ENCODE peak calls at places on chromosomes 2 and 18, in four cellular contexts. I is uterus, O is glomerular endothelial cell, M is choroid plexus epithelial cell. G is an unnamed sample.

GRCh38 chr2:122061206-122061605 is 305.8 kb downstream of the TSN start:
- DNase-seq in I (no peak), M (no peak), O (no peak), G (no peak)

GRCh38 chr2:37730037-37730813 is 58.8 kb upstream of the CDC42EP3 start:
- DNase-seq in I (no peak), M (no peak), O (no peak), G (no peak)

GRCh38 chr2:184004289-184004944 is 593.9 kb upstream of the ZNF804A start:
- DNase-seq in O (no peak), I (no peak), M (peak), G (no peak)

GRCh38 chr2:99488999-99489757 is 639 bp downstream of the REV1 start:
- DNase-seq in O (no peak), I (peak), M (peak), G (peak)

GRCh38 chr2:201233192-201234166 is 26.9 kb upstream of the CASP8 start:
- DNase-seq in M (peak), O (no peak), I (peak), G (peak)

GRCh38 chr2:197897944-197898678 is 93.7 kb downstream of the PLCL1 start:
- DNase-seq in O (no peak), I (no peak), M (no peak), G (no peak)

GRCh38 chr18:77360315-77361186 is 110.9 kb downstream of the GALR1 start:
- DNase-seq in O (no peak), M (peak), I (no peak), G (no peak)

GRCh38 chr2:240934701-240935100 is 28.6 kb downstream of the CROCC2 start:
- DNase-seq in I (peak), O (no peak), M (no peak), G (peak)

GRCh38 chr2:99688699-99689098 is 198.9 kb upstream of the REV1 start:
- DNase-seq in I (no peak), O (no peak), M (no peak), G (no peak)

GRCh38 chr18:48820483-48821250 is 130.1 kb downstream of the SMAD7 start:
- DNase-seq in M (no peak), I (peak), O (no peak), G (no peak)

GRCh38 chr2:183232161-183232865 is 108.1 kb downstream of the NUP35 start:
- DNase-seq in O (no peak), M (peak), I (no peak), G (no peak)

GRCh38 chr2:161586517-161587167 is 37.6 kb upstream of the SLC4A10 start:
- DNase-seq in M (peak), O (peak), I (no peak), G (no peak)

GRCh38 chr2:226336283-226336682 is 463.3 kb downstream of the IRS1 start:
- DNase-seq in O (no peak), I (no peak), M (no peak), G (no peak)

GRCh38 chr18:56451188-56451587 is 187.2 kb downstream of the TXNL1 start:
- DNase-seq in M (no peak), O (no peak), I (no peak), G (no peak)

GRCh38 chr2:181999255-181999654 is 13.6 kb downstream of the PPP1R1C start:
- DNase-seq in I (no peak), O (no peak), M (no peak), G (no peak)

GRCh38 chr2:229860334-229860733 is 61.5 kb downstream of the TRIP12 start:
- DNase-seq in O (no peak), M (no peak), I (no peak), G (no peak)

GRCh38 chr18:905948-906415 is 1.3 kb downstream of the ADCYAP1 start:
- DNase-seq in M (no peak), I (no peak), O (no peak), G (no peak)

GRCh38 chr2:31558401-31559295 is 22.1 kb downstream of the SRD5A2 start:
- DNase-seq in M (peak), I (no peak), O (no peak), G (no peak)

GRCh38 chr2:97870396-97870843 is 125.3 kb downstream of the TMEM131 start:
- DNase-seq in O (no peak), I (no peak), M (peak), G (peak)

GRCh38 chr18:2654105-2654827 is 1.3 kb upstream of the SMCHD1 start:
- DNase-seq in I (no peak), M (peak), O (no peak), G (no peak)

GRCh38 chr18:22683196-22683676 is 249.9 kb upstream of the RBBP8 start:
- DNase-seq in I (peak), M (peak), O (no peak), G (peak)

GRCh38 chr18:62435435-62436031 is 87.3 kb upstream of the ZCCHC2 start:
- DNase-seq in I (no peak), M (no peak), O (no peak), G (no peak)

GRCh38 chr2:84435331-84436081 is 23.6 kb downstream of the SUCLG1 start:
- DNase-seq in O (no peak), M (peak), I (no peak), G (no peak)

GRCh38 chr2:9002637-9003365 is 683 bp downstream of the MBOAT2 start:
- DNase-seq in M (no peak), I (peak), O (no peak), G (peak)

GRCh38 chr2:176136375-176137248 is 7.1 kb downstream of the HOXD8 start:
- DNase-seq in I (peak), M (no peak), O (no peak), G (no peak)

GRCh38 chr2:168338292-168338691 is 90.9 kb upstream of the STK39 start:
- DNase-seq in M (no peak), O (no peak), I (no peak), G (no peak)

GRCh38 chr2:133025004-133025403 is 355.0 kb upstream of the LYPD1 start:
- DNase-seq in I (no peak), O (no peak), M (no peak), G (no peak)

GRCh38 chr2:242004902-242005230 is 135.3 kb downstream of the RTP5 start:
- DNase-seq in O (no peak), M (no peak), I (no peak), G (no peak)

GRCh38 chr2:45267062-45267702 is 257.9 kb upstream of the SIX2 start:
- DNase-seq in O (no peak), M (no peak), I (no peak), G (no peak)

GRCh38 chr2:9135804-9136558 is 70.6 kb upstream of the ASAP2 start:
- DNase-seq in O (no peak), I (no peak), M (peak), G (no peak)

GRCh38 chr2:37925063-37925897 is at the start of gene RMDN2:
- DNase-seq in M (peak), I (peak), O (peak), G (peak)

GRCh38 chr2:129347486-129348217 is 631.8 kb upstream of the RAB6C start:
- DNase-seq in M (no peak), O (no peak), I (no peak), G (no peak)

GRCh38 chr2:204972606-204973336 is 427.5 kb downstream of the PARD3B start:
- DNase-seq in I (no peak), M (peak), O (no peak), G (no peak)

GRCh38 chr2:191950132-191950885 is 103.4 kb upstream of the CAVIN2 start:
- DNase-seq in O (no peak), I (no peak), M (peak), G (no peak)

GRCh38 chr2:231614559-231615057 is 21.9 kb downstream of the TEX44 start:
- DNase-seq in O (no peak), I (peak), M (no peak), G (peak)

GRCh38 chr18:23614413-23614812 is 28.1 kb upstream of the NPC1 start:
- DNase-seq in M (no peak), O (no peak), I (no peak), G (no peak)